ENCODE peak calls at places on chromosome 22, in six cellular contexts. F is Calu3, K is fibroblast of the aortic adventitia, O is lung, R is astrocyte of the cerebellum, P is astrocyte. V is an unnamed sample.

GRCh38 chr22:36332623-36333331 is 55.0 kb downstream of the MYH9 start:
- DNase-seq in K (peak; percentile 45), R (no peak), P (peak; percentile 86), F (peak; percentile 89), O (no peak), V (peak; percentile 91)

GRCh38 chr22:30998329-30998728 is 29.3 kb downstream of the TUG1 start:
- DNase-seq in K (no peak), O (no peak), R (no peak), F (no peak), P (no peak), V (no peak)

GRCh38 chr22:41524809-41525449 is 19.3 kb downstream of the POLR3H start:
- DNase-seq in R (no peak), O (no peak), K (no peak), F (no peak), P (no peak), V (no peak)

GRCh38 chr22:29306830-29307657 is 594 bp downstream of the GAS2L1 start:
- DNase-seq in P (no peak), K (peak; percentile 59), F (peak; percentile 88), O (peak; percentile 73), R (no peak), V (peak; percentile 43)

GRCh38 chr22:49536571-49537131 is 291.0 kb downstream of the BRD1 start:
- DNase-seq in R (no peak), P (no peak), O (no peak), K (no peak), F (no peak), V (no peak)

GRCh38 chr22:20610757-20611156 is 103.3 kb downstream of the MED15 start:
- DNase-seq in F (no peak), K (no peak), O (no peak), P (no peak), R (no peak), V (no peak)

GRCh38 chr22:42389137-42389536 is 43.1 kb downstream of the NFAM1 start:
- DNase-seq in P (no peak), O (no peak), F (no peak), K (no peak), R (no peak), V (no peak)

GRCh38 chr22:23306926-23307325 is 126.6 kb downstream of the BCR start:
- DNase-seq in R (no peak), F (no peak), P (no peak), K (no peak), O (no peak), V (no peak)

GRCh38 chr22:37242395-37242918 is 1.6 kb downstream of the RAC2 start:
- DNase-seq in O (peak; percentile 78), P (no peak), K (no peak), R (no peak), F (no peak), V (no peak)

GRCh38 chr22:35605787-35606492 is 11.2 kb downstream of the MB start:
- DNase-seq in O (no peak), P (no peak), R (no peak), F (no peak), K (no peak), V (no peak)

GRCh38 chr22:36470162-36470993 is 11.1 kb downstream of the TXN2 start:
- DNase-seq in O (peak; percentile 86), R (peak; percentile 84), F (peak; percentile 85), P (peak; percentile 76), K (peak; percentile 90), V (peak; percentile 88)

GRCh38 chr22:22754961-22755777 is 110.8 kb downstream of the GGTLC2 start:
- DNase-seq in P (no peak), F (no peak), O (no peak), R (no peak), K (no peak), V (no peak)

GRCh38 chr22:36409067-36409466 is 21.3 kb upstream of the MYH9 start:
- DNase-seq in F (no peak), P (no peak), O (no peak), R (no peak), K (no peak), V (no peak)

GRCh38 chr22:21837184-21837979 is 30.1 kb downstream of the MAPK1 start:
- DNase-seq in K (peak; percentile 85), P (peak; percentile 94), F (no peak), O (no peak), R (peak; percentile 69), V (peak; percentile 87)

GRCh38 chr22:37734402-37734700 is 37.5 kb downstream of the TRIOBP start:
- DNase-seq in R (no peak), O (no peak), F (no peak), P (no peak), K (no peak), V (no peak)

GRCh38 chr22:49882519-49883293 is 29.1 kb downstream of the ZBED4 start:
- DNase-seq in F (no peak), P (peak; percentile 75), O (no peak), R (no peak), K (no peak), V (no peak)

GRCh38 chr22:31106001-31106571 is 1.3 kb downstream of the SELENOM start:
- DNase-seq in O (no peak), K (no peak), R (no peak), F (no peak), P (no peak), V (peak; percentile 40)

GRCh38 chr22:49140921-49141680 is 686.6 kb downstream of the BRD1 start:
- DNase-seq in K (no peak), F (no peak), O (no peak), P (no peak), R (no peak), V (no peak)

GRCh38 chr22:16651217-16651616 is 58.6 kb upstream of the CCT8L2 start:
- DNase-seq in F (no peak), O (no peak), K (no peak), R (no peak), P (no peak), V (no peak)

GRCh38 chr22:20571531-20572007 is 64.2 kb downstream of the MED15 start:
- DNase-seq in F (peak; percentile 33), K (peak; percentile 34), O (no peak), R (no peak), P (no peak), V (no peak)

GRCh38 chr22:37498289-37498909 is 12.2 kb upstream of the MFNG start:
- DNase-seq in O (no peak), F (peak; percentile 71), R (no peak), K (no peak), P (no peak), V (no peak)

GRCh38 chr22:42962295-42963230 is 52.4 kb downstream of the PACSIN2 start:
- DNase-seq in O (peak; percentile 68), R (no peak), K (peak; percentile 59), F (peak; percentile 77), P (no peak), V (no peak)

GRCh38 chr22:46026907-46027218 is 49.9 kb upstream of the WNT7B start:
- DNase-seq in R (no peak), K (no peak), O (no peak), F (no peak), P (no peak), V (no peak)

GRCh38 chr22:46025973-46026906 is 49.3 kb upstream of the WNT7B start:
- DNase-seq in K (no peak), O (no peak), P (no peak), R (no peak), F (no peak), V (no peak)

GRCh38 chr22:46029036-46029435 is 52.1 kb upstream of the WNT7B start:
- DNase-seq in K (no peak), R (no peak), O (no peak), P (no peak), F (no peak), V (no peak)

GRCh38 chr22:46028069-46028991 is 51.4 kb upstream of the WNT7B start:
- DNase-seq in K (no peak), R (no peak), O (no peak), P (no peak), F (no peak), V (no peak)

GRCh38 chr22:46027219-46028068 is 50.5 kb upstream of the WNT7B start:
- DNase-seq in O (no peak), R (no peak), P (no peak), F (peak; percentile 43), K (no peak), V (no peak)
- TF ChIP-seq CTCF in O (no peak), R (no peak), P (no peak), F (no peak), K (no peak), V (peak; percentile 28)

GRCh38 chr22:39284983-39285382 is 34.4 kb downstream of the RPL3 start:
- DNase-seq in F (no peak), O (no peak), R (no peak), P (no peak), K (no peak), V (no peak)

GRCh38 chr22:39283312-39284141 is 35.9 kb downstream of the RPL3 start:
- DNase-seq in P (no peak), O (peak; percentile 59), F (peak; percentile 90), R (no peak), K (no peak), V (peak; percentile 25)

GRCh38 chr22:39284142-39284980 is 35.1 kb downstream of the RPL3 start:
- DNase-seq in O (no peak), P (no peak), F (peak; percentile 58), K (no peak), R (no peak), V (no peak)

GRCh38 chr22:39281126-39281525 is 36.3 kb upstream of the PDGFB start:
- DNase-seq in O (no peak), R (no peak), K (no peak), F (no peak), P (no peak), V (no peak)

DNA sequence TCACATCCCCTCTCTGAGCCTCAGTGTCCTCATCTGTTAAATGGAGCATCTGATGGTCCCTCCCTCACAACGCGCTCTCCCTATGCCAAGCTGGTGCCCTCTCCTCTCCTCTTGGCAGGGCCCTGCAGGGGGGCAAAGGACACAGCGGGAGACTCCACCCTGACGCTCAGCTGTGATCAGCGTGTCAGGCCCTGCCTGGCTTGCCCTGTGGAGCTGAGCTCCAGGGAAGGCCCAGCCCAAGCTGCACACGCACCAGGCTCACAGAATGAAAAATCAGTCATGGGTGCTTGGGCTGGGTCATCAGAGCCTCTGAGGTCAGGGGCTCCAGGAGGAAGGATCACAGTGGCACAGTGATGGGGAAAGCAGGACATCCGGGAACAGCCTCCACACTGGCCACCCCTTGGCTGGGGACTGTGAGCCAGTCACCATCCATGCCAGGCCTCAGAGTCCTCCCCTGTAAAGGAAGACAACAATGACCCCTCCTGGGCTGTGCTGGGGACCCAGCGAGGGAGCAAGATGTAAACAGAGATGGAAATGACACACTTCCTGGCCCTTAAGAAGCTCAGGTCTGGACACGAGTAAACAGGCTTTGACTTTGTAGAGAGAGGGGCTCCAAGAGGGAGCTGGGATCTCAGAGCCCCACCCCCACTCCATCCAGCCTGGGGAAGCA is 36.6 kb downstream of the RPL3 start:
- DNase-seq in R (no peak), O (no peak), F (no peak), K (no peak), P (no peak), V (no peak)
- TF ChIP-seq CTCF in R (no peak), O (no peak), F (no peak), K (no peak), P (no peak), V (no peak)

GRCh38 chr22:44596726-44597125 is 98.7 kb upstream of the RTL6 start:
- DNase-seq in P (no peak), R (no peak), O (no peak), K (no peak), F (no peak), V (no peak)
- TF ChIP-seq CTCF in P (no peak), R (no peak), O (no peak), K (no peak), F (no peak), V (no peak)

DNA sequence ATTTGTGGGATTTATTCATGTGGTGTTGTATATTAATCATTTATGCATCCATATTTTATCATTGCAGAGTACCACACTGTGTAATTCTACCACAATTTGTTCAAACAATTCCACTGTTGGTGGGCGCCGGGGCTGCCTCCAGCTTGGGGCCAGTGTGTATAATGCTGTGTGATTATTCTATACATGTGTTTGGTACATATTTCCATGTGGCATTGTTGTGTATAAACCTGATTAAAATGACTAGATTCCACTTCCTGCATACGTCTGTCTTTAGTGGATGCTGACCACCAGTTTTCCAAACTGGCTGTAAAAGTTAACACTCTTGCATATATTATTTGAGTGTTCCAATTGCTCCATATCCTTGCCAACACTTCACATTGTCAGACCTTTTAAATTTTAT is 1213.8 kb downstream of the TBC1D22A start:
- DNase-seq in F (no peak), O (no peak), P (no peak), R (no peak), K (no peak), V (no peak)
- TF ChIP-seq CTCF in F (no peak), O (no peak), P (no peak), R (no peak), K (no peak), V (no peak)

V was measured in HFFc6.